ENCODE peak calls at places on chromosomes 6 and 20, in eight cellular contexts. H is keratinocyte, Z is sigmoid colon, R is pancreas, L is uterus, T is ovary, S is HCT116, U is RWPE2. G is an unnamed sample.

GRCh38 chr6:137277971-137278602 is 58.9 kb upstream of the IFNGR1 start:
- DNase-seq in Z (no peak), T (no peak), U (peak; percentile 61), L (no peak), H (peak; percentile 30), S (peak; percentile 32), R (no peak), G (no peak)

GRCh38 chr6:35248965-35249364 is 10.6 kb upstream of the ZNF76 start:
- DNase-seq in U (no peak), Z (no peak), H (no peak), L (no peak), R (no peak), S (no peak), T (no peak), G (no peak)

GRCh38 chr6:3196770-3197169 is 30.7 kb downstream of the TUBB2B start:
- DNase-seq in S (no peak), T (no peak), L (no peak), H (no peak), U (no peak), R (no peak), Z (no peak), G (no peak)

GRCh38 chr6:96002576-96002910 is 13.2 kb upstream of the FUT9 start:
- DNase-seq in T (no peak), R (no peak), U (no peak), H (no peak), S (no peak), Z (no peak), L (no peak), G (no peak)

GRCh38 chr6:15441215-15441868 is 195.5 kb downstream of the JARID2 start:
- DNase-seq in S (peak; percentile 19), T (peak; percentile 59), H (no peak), Z (no peak), U (no peak), L (peak; percentile 32), R (no peak), G (no peak)

GRCh38 chr6:17289491-17290106 is 8.4 kb downstream of the RBM24 start:
- DNase-seq in R (peak; percentile 49), U (no peak), Z (peak; percentile 93), T (peak; percentile 24), H (no peak), L (peak; percentile 80), S (no peak), G (no peak)

GRCh38 chr20:45470939-45471338 is 1.4 kb downstream of the WFDC2 start:
- DNase-seq in S (no peak), U (peak; percentile 66), H (no peak), R (no peak), T (no peak), Z (no peak), L (no peak), G (no peak)

GRCh38 chr6:4582506-4582905 is 193.7 kb upstream of the CDYL start:
- DNase-seq in H (no peak), S (no peak), U (no peak), Z (no peak), L (no peak), R (no peak), T (no peak), G (no peak)

GRCh38 chr20:35907017-35907685 is 47.2 kb downstream of the SCAND1 start:
- DNase-seq in S (no peak), Z (no peak), R (no peak), L (peak; percentile 23), T (no peak), U (no peak), H (no peak), G (no peak)

GRCh38 chr6:17042422-17043147 is 59.3 kb upstream of the STMND1 start:
- DNase-seq in U (no peak), T (no peak), R (peak; percentile 46), Z (no peak), H (peak; percentile 17), S (peak; percentile 34), L (no peak), G (no peak)

GRCh38 chr6:10834823-10835222 is 3.5 kb downstream of the MAK start:
- DNase-seq in S (no peak), Z (no peak), L (no peak), U (no peak), T (no peak), R (no peak), H (no peak), G (no peak)

GRCh38 chr6:10837009-10837691 is 1.2 kb downstream of the MAK start:
- DNase-seq in Z (no peak), R (peak; percentile 37), S (no peak), T (peak; percentile 38), L (no peak), H (no peak), U (no peak), G (no peak)

GRCh38 chr6:10831609-10832008 is 6.7 kb downstream of the MAK start:
- DNase-seq in L (no peak), R (no peak), T (no peak), Z (no peak), S (no peak), U (no peak), H (no peak), G (no peak)
- H3K4me3 ChIP-seq in L (no peak overlapping the region), R (no peak overlapping the region), T (no peak overlapping the region), Z (no peak overlapping the region), S (no peak overlapping the region), U (no peak overlapping the region), H (no peak overlapping the region), G (no peak overlapping the region)

DNA sequence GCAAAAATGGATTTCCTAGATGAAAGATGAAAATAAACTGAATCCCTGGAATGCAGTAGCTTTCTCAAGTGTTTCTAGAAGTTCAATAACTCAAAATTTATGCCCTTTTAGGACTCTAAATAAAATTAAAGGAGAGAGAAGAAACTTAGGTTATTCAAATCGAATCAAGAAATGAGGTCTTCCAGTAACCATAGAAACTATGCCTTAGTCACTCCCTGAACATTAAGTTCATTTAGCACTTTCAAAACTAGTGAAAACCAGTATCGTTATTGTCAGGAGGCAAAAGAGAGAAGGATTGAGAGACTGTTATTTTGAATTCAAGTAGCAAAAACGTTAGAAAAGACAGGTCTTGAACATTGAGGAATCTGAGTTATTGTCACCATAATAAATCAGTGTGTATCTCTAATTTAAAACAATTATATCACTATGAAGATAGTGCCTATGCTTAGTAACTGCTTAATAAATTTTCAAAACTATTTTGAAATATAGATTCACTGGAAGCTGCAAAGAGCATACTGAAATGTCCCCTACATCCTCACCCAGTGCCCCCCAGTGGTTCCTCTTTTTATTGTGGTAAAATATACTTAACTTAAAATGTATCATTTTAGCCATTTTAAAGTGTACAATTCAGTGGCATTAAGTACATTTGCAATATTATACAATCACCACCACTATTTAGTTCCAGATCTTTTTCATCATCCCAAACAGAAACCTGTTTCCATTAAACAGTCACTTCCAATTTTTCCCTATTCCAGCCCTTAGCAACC is 4.6 kb downstream of the RPP21 start:
- DNase-seq in U (no peak), T (no peak), Z (no peak), H (no peak), L (no peak), S (no peak), R (no peak), G (no peak)
- TF ChIP-seq CTCF in U (peak; percentile 6), T (no peak), Z (no peak), H (no peak), L (no peak), S (no peak), R (no peak), G (no peak)

GRCh38 chr20:63772781-63773520 is 33.4 kb downstream of the SLC2A4RG start:
- DNase-seq in R (no peak), U (no peak), T (peak; percentile 68), S (no peak), Z (no peak), H (no peak), L (no peak), G (no peak)

GRCh38 chr20:63773571-63774347 is 34.2 kb downstream of the SLC2A4RG start:
- DNase-seq in T (no peak), R (no peak), S (no peak), H (no peak), L (no peak), U (peak; percentile 84), Z (no peak), G (no peak)

GRCh38 chr20:63777614-63778013 is 38.0 kb downstream of the SLC2A4RG start:
- DNase-seq in S (no peak), R (no peak), T (no peak), U (no peak), Z (no peak), H (no peak), L (no peak), G (no peak)

GRCh38 chr20:63774348-63774735 is 34.8 kb downstream of the SLC2A4RG start:
- DNase-seq in L (no peak), T (no peak), R (no peak), H (no peak), U (peak; percentile 75), S (no peak), Z (no peak), G (no peak)

DNA sequence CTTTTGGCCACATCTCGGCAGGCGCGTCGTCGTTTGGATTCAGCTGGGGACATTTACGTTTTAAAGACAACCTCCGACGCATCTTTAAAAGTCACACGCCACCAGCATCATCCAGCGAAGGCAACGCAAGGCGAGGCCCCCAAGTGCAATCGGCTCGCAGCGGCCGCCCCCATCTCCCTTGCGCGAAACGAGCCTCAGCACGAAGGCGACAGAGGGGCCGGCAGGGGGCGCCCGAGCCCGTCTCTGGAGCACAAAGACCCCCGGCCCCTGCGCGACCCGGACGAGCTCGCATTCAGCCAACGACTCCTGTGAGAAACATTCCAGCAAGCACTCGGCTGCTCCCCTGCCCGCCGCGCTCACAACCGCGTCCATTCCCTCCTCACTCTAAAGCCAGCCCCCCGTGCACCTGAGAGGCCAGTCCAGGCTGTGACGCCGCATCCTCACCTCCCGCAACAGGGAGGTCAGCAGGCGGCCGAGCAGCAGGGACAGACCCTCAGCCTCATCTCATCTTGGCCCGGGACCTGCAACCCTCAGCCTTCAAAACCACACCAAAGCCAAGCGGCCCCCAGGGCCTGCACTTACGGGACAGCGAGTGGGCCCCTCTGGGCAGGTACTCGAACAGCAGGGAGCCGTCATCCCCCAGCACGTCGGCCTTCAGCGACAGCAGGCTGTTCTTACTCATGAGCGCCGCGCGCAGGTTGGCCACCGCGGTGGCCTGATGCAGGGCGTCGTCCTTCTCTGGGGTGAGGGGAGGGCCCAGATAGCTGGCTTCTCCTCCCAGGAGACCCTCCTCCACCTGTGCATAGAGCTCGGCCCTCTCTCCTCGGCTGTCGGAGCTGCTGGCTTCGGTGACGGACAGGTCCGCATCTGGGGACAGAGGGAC is 35.8 kb downstream of the SLC2A4RG start:
- DNase-seq in H (no peak), T (peak; percentile 78), Z (no peak), L (peak; percentile 55), R (peak; percentile 42), S (no peak), U (peak; percentile 85), G (no peak)
- H3K4me3 ChIP-seq in H (no peak overlapping the region), T (no peak overlapping the region), Z (no peak overlapping the region), L (peak overlapping the region; percentile 13), R (no peak overlapping the region), S (no peak overlapping the region), U (no peak overlapping the region), G (no peak overlapping the region)

GRCh38 chr6:159217595-159218275 is 48.5 kb downstream of the FNDC1 start:
- DNase-seq in T (no peak), S (peak; percentile 39), H (no peak), L (no peak), Z (no peak), U (no peak), R (peak; percentile 51), G (no peak)
- TF ChIP-seq CTCF in T (no peak), S (peak; percentile 75), H (peak; percentile 8), L (no peak), Z (no peak), U (peak; percentile 13), R (no peak), G (peak; percentile 59)

GRCh38 chr20:43681991-43682410 is 15.1 kb downstream of the MYBL2 start:
- DNase-seq in L (no peak), U (no peak), Z (no peak), R (no peak), T (no peak), H (no peak), S (no peak), G (peak; percentile 98)
- H3K4me3 ChIP-seq in L (no peak overlapping the region), U (no peak overlapping the region), Z (no peak overlapping the region), R (peak overlapping the region; percentile 34), T (no peak overlapping the region), H (no peak overlapping the region), S (no peak overlapping the region), G (peak overlapping the region; percentile 43)

G was measured in GM12864.